ENCODE peak calls at places on chromosomes 11 and 22, in six cellular contexts. O is heart right ventricle, L is A549, V is tibial artery, U is IMR-90, D is lower lobe of right lung. M is an unnamed sample.

GRCh38 chr11:31720666-31721199 is 90.4 kb downstream of the PAX6 start:
- DNase-seq in L (no peak), V (no peak), O (no peak), D (no peak), U (no peak), M (no peak)

GRCh38 chr11:120622189-120622912 is 110.8 kb downstream of the GRIK4 start:
- DNase-seq in D (no peak), O (no peak), U (no peak), L (peak; percentile 4), V (no peak), M (no peak)

GRCh38 chr22:35749808-35750207 is 32.1 kb downstream of the APOL5 start:
- DNase-seq in D (no peak), L (no peak), V (no peak), O (no peak), U (no peak), M (no peak)

GRCh38 chr11:82996966-82997606 is 74.6 kb downstream of the RAB30 start:
- DNase-seq in L (no peak), V (no peak), D (no peak), O (no peak), U (no peak), M (peak; percentile 49)

GRCh38 chr22:44248926-44249325 is 63.8 kb downstream of the SHISAL1 start:
- DNase-seq in D (no peak), V (no peak), O (no peak), L (no peak), U (no peak), M (no peak)

GRCh38 chr11:133082851-133083488 is 449.3 kb downstream of the OPCML start:
- DNase-seq in V (no peak), U (peak; percentile 17), O (peak; percentile 75), D (peak; percentile 76), L (peak; percentile 27), M (no peak)

GRCh38 chr22:38314140-38314991 is 2.9 kb downstream of the CSNK1E start:
- DNase-seq in L (no peak), O (peak; percentile 27), V (no peak), U (peak; percentile 75), D (no peak), M (no peak)

GRCh38 chr11:112318193-112318592 is 57.5 kb upstream of the PLET1 start:
- DNase-seq in D (no peak), L (peak; percentile 68), O (no peak), V (no peak), U (peak; percentile 96), M (peak; percentile 93)

GRCh38 chr22:47016636-47017035 is 254.2 kb downstream of the TBC1D22A start:
- DNase-seq in U (no peak), O (no peak), V (no peak), L (no peak), D (no peak), M (no peak)

GRCh38 chr11:111414267-111414931 is 35.3 kb upstream of the POU2AF1 start:
- DNase-seq in U (no peak), L (no peak), D (no peak), V (no peak), O (no peak), M (no peak)

GRCh38 chr11:15565846-15566245 is 451.1 kb downstream of the INSC start:
- DNase-seq in V (no peak), O (peak; percentile 25), U (no peak), D (no peak), L (no peak), M (no peak)

GRCh38 chr22:37526376-37526775 is 7.2 kb upstream of the CARD10 start:
- DNase-seq in O (no peak), U (no peak), D (no peak), V (no peak), L (no peak), M (peak; percentile 87)

GRCh38 chr11:69216609-69217008 is 60.9 kb downstream of the SMIM38 start:
- DNase-seq in O (no peak), U (peak; percentile 22), L (no peak), D (no peak), V (no peak), M (no peak)

GRCh38 chr11:61186504-61186903 is 16.8 kb upstream of the PGA3 start:
- DNase-seq in U (no peak), L (no peak), D (no peak), V (no peak), O (no peak), M (no peak)

GRCh38 chr11:14422052-14422813 is 63.2 kb upstream of the RRAS2 start:
- DNase-seq in L (peak; percentile 88), D (peak; percentile 76), V (peak; percentile 80), U (peak; percentile 100), O (peak; percentile 83), M (peak; percentile 99)

GRCh38 chr11:127000991-127001390 is 421 bp upstream of the KIRREL3 start:
- DNase-seq in V (no peak), D (no peak), L (no peak), U (peak; percentile 21), O (no peak), M (no peak)

GRCh38 chr11:27317751-27318150 is 45.3 kb downstream of the CCDC34 start:
- DNase-seq in D (no peak), U (peak; percentile 79), O (no peak), L (peak; percentile 54), V (no peak), M (no peak)

GRCh38 chr22:41578818-41579217 is 10.8 kb downstream of the PMM1 start:
- DNase-seq in V (no peak), L (no peak), D (no peak), U (no peak), O (no peak), M (no peak)
- H3K4me1 ChIP-seq in V (peaks cover 11% of the 10 kb centered on the region), L (no peaks in the 10 kb centered on the region), D (peaks cover 5% of the 10 kb centered on the region), U (peaks cover 7% of the 10 kb centered on the region), O (peaks cover 20% of the 10 kb centered on the region), M (no peaks in the 10 kb centered on the region)

GRCh38 chr11:8786933-8787332 is 104.3 kb downstream of the RPL27A start:
- DNase-seq in D (no peak), O (no peak), V (no peak), L (no peak), U (no peak), M (no peak)

GRCh38 chr11:8787372-8787771 is 104.8 kb downstream of the RPL27A start:
- DNase-seq in U (peak; percentile 53), O (no peak), V (no peak), D (no peak), L (no peak), M (no peak)

GRCh38 chr11:8789864-8790263 is 107.3 kb downstream of the RPL27A start:
- DNase-seq in U (no peak), V (no peak), D (no peak), O (no peak), L (no peak), M (no peak)

GRCh38 chr11:8790964-8791363 is 108.4 kb downstream of the RPL27A start:
- DNase-seq in D (no peak), V (no peak), O (no peak), L (no peak), U (no peak), M (no peak)

DNA sequence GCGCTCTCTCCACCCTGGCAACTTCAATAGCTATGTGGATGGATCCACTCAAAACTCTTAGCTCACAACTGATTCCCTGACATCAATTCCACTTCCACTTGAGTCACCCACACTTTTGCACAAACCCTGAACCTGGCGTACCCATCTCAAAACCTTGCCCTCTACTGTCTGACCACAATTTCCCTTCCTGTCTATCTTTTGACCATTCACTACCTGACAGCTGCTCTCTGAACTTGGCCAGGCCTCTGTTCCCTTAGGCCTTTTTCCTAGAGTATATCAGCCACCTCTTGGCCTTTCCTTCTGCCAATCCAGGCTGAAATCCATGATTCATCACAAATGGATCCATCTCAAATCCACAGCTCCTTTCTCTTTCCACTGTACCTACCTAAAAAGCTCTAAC is 106.0 kb downstream of the RPL27A start:
- DNase-seq in U (no peak), V (no peak), O (no peak), D (no peak), L (no peak), M (no peak)
- H3K4me1 ChIP-seq in U (peaks cover 12% of the 10 kb centered on the region), V (peaks cover 3% of the 10 kb centered on the region), O (peaks cover 52% of the 10 kb centered on the region), D (peaks cover 25% of the 10 kb centered on the region), L (no peaks in the 10 kb centered on the region), M (peaks cover 4% of the 10 kb centered on the region)

GRCh38 chr11:17865765-17866428 is 131.3 kb downstream of the KCNC1 start:
- DNase-seq in O (no peak), V (no peak), D (no peak), U (peak; percentile 70), L (no peak), M (no peak)
- H3K4me1 ChIP-seq in O (no peaks in the 10 kb centered on the region), V (no peaks in the 10 kb centered on the region), D (no peaks in the 10 kb centered on the region), U (peaks cover 2% of the 10 kb centered on the region), L (no peaks in the 10 kb centered on the region), M (no peaks in the 10 kb centered on the region)

DNA sequence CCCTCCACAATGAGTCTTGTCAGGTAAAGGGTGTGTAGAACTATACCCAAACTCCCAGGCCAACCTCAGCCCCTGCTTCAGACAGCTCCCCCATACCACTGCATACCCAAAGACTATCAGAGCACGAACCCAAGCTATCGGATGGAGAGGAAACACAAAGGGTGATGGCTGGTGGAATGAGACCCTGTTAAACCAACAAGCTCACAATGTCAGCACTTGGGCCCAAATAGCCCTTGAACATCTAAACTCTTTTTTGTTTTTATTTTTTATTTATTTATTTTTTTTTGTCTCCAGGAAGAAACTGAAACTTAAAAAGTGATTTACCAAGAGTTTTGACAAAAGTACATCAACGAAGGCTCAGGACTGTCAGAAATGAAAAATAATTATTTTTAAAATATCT is 10.6 kb downstream of the DGCR2 start:
- DNase-seq in V (no peak), U (no peak), D (no peak), O (no peak), L (no peak), M (no peak)
- H3K4me1 ChIP-seq in V (peaks cover 21% of the 10 kb centered on the region), U (peaks cover 11% of the 10 kb centered on the region), D (peaks cover 66% of the 10 kb centered on the region), O (peaks cover 59% of the 10 kb centered on the region), L (peaks cover 15% of the 10 kb centered on the region), M (peaks cover 22% of the 10 kb centered on the region)

GRCh38 chr11:8831861-8832260 is 79.1 kb upstream of the AKIP1 start:
- DNase-seq in L (no peak), V (no peak), O (no peak), U (no peak), D (no peak), M (peak; percentile 25)
- H3K4me1 ChIP-seq in L (peaks cover 21% of the 10 kb centered on the region), V (peaks cover 8% of the 10 kb centered on the region), O (peaks cover 19% of the 10 kb centered on the region), U (peaks cover 37% of the 10 kb centered on the region), D (peaks cover 41% of the 10 kb centered on the region), M (peaks cover 34% of the 10 kb centered on the region)

DNA sequence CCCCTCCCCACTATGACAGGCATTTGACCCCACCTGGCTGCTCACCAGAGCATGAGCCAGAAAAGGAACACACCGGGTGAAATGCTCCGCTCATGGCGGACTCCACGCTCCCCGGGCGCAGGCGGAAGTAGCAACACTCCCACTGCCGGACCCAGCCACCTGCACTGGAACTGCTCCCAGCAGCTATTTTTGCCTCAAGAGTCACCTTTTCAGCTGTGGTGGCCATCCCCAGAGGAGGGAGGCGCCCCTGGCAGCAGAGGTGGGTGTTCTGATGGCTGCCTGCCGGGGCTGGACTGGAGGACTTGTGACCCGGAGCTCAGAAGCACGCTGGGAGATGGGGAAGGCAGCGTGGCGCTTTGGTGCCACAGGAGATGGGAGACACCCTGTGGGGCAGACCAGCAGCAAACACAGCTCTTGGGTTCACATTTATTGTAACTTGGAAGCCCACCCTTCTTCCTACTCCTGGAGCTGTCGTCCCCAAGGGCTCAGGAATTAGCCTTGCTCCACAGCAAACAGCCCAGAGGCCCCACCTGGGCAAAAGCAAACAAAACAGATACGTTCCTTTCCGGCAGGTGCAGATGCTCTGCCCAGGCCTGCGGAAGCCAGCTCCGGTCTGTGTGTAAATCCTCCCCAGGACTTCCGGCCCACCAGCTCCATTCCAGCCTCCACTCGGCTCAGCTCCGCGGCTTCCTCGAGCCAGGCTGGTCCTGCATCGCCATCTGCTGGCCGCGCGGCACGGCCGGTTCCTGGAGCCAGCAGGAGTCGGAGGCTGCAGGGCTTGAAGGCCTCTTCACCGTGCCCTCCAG is 3.7 kb downstream of the RPS19BP1 start:
- DNase-seq in U (peak; percentile 92), V (peak; percentile 89), O (peak; percentile 90), L (peak; percentile 92), D (peak; percentile 95), M (peak; percentile 80)
- H3K4me1 ChIP-seq in U (peaks cover 4% of the 10 kb centered on the region), V (peaks cover 55% of the 10 kb centered on the region), O (peaks cover 63% of the 10 kb centered on the region), L (peaks cover 26% of the 10 kb centered on the region), D (peaks cover 79% of the 10 kb centered on the region), M (no peaks in the 10 kb centered on the region)

M was measured in foreskin keratinocyte.